ENCODE peak calls at places on chromosomes 1 and 21, in six cellular contexts. G is A549, E is activated B cell treated with CpG ODN at 0.5 μM for 24 hours, R is astrocyte, F is right lobe of liver, T is HFF-Myc. P is an unnamed sample.

GRCh38 chr1:92990828-92991227 is 29.6 kb upstream of the DIPK1A start:
- DNase-seq in G (no peak), E (no peak), R (no peak), F (no peak), T (no peak), P (no peak)

GRCh38 chr1:187477103-187477502 is 648.4 kb downstream of the PLA2G4A start:
- DNase-seq in G (peak; percentile 7), E (no peak), R (peak; percentile 41), F (no peak), T (no peak), P (no peak)

GRCh38 chr1:241482761-241483250 is 36.7 kb downstream of the FH start:
- DNase-seq in G (peak; percentile 25), E (no peak), R (peak; percentile 62), F (no peak), T (no peak), P (peak; percentile 15)

GRCh38 chr21:30072496-30072895 is 94.1 kb downstream of the CLDN17 start:
- DNase-seq in G (peak; percentile 21), E (no peak), R (no peak), F (no peak), T (peak; percentile 0), P (no peak)

GRCh38 chr1:9714257-9714718 is 62.8 kb downstream of the PIK3CD start:
- DNase-seq in G (no peak), E (no peak), R (no peak), F (no peak), T (no peak), P (no peak)

GRCh38 chr1:161013591-161014513 is 7.1 kb downstream of the F11R start:
- DNase-seq in G (peak; percentile 91), E (peak; percentile 55), R (peak; percentile 46), F (peak; percentile 97), T (no peak), P (no peak)

GRCh38 chr1:58815680-58816071 is 31.8 kb upstream of the JUN start:
- DNase-seq in G (peak; percentile 66), E (no peak), R (no peak), F (peak; percentile 57), T (no peak), P (no peak)

GRCh38 chr1:206734499-206735142 is 36.0 kb upstream of the IL19 start:
- DNase-seq in G (peak; percentile 43), E (peak; percentile 74), R (no peak), F (no peak), T (no peak), P (no peak)

GRCh38 chr1:21320410-21321107 is 30.3 kb upstream of the ECE1 start:
- DNase-seq in G (no peak), E (no peak), R (peak; percentile 25), F (no peak), T (no peak), P (no peak)

GRCh38 chr1:21323091-21323490 is 32.8 kb upstream of the ECE1 start:
- DNase-seq in G (no peak), E (no peak), R (peak; percentile 38), F (no peak), T (no peak), P (no peak)

GRCh38 chr1:21321963-21322680 is 31.9 kb upstream of the ECE1 start:
- DNase-seq in G (no peak), E (no peak), R (no peak), F (no peak), T (no peak), P (no peak)

GRCh38 chr1:21324368-21325137 is 34.3 kb upstream of the ECE1 start:
- DNase-seq in G (peak; percentile 75), E (peak; percentile 51), R (peak; percentile 89), F (peak; percentile 62), T (peak; percentile 80), P (peak; percentile 77)

GRCh38 chr1:21322681-21323016 is 32.4 kb upstream of the ECE1 start:
- DNase-seq in G (no peak), E (no peak), R (no peak), F (no peak), T (no peak), P (no peak)
- TF ChIP-seq CTCF in G (no peak), E (no peak), R (no peak), F (no peak), T (no peak), P (no peak)

GRCh38 chr1:211715976-211716375 is 40.6 kb upstream of the NEK2 start:
- DNase-seq in G (no peak), E (no peak), R (no peak), F (no peak), T (no peak), P (no peak)
- TF ChIP-seq CTCF in G (no peak), E (no peak), R (no peak), F (no peak), T (no peak), P (no peak)

GRCh38 chr21:46325073-46325912 is 1.3 kb downstream of the PCNT start:
- DNase-seq in G (peak; percentile 69), E (no peak), R (peak; percentile 28), F (peak; percentile 57), T (no peak), P (no peak)
- TF ChIP-seq CTCF in G (peak; percentile 8), E (no peak), R (no peak), F (peak; percentile 10), T (peak; percentile 21), P (peak; percentile 50)

GRCh38 chr1:11570821-11571220 is 83.4 kb downstream of the FBXO2 start:
- DNase-seq in G (no peak), E (no peak), R (no peak), F (no peak), T (no peak), P (no peak)

GRCh38 chr1:11569551-11569950 is 84.7 kb downstream of the FBXO2 start:
- DNase-seq in G (no peak), E (no peak), R (no peak), F (no peak), T (no peak), P (no peak)

GRCh38 chr1:11569954-11570353 is 84.3 kb downstream of the FBXO2 start:
- DNase-seq in G (no peak), E (no peak), R (no peak), F (no peak), T (no peak), P (no peak)

GRCh38 chr1:11573293-11573692 is 80.9 kb downstream of the FBXO2 start:
- DNase-seq in G (no peak), E (no peak), R (no peak), F (no peak), T (no peak), P (no peak)

DNA sequence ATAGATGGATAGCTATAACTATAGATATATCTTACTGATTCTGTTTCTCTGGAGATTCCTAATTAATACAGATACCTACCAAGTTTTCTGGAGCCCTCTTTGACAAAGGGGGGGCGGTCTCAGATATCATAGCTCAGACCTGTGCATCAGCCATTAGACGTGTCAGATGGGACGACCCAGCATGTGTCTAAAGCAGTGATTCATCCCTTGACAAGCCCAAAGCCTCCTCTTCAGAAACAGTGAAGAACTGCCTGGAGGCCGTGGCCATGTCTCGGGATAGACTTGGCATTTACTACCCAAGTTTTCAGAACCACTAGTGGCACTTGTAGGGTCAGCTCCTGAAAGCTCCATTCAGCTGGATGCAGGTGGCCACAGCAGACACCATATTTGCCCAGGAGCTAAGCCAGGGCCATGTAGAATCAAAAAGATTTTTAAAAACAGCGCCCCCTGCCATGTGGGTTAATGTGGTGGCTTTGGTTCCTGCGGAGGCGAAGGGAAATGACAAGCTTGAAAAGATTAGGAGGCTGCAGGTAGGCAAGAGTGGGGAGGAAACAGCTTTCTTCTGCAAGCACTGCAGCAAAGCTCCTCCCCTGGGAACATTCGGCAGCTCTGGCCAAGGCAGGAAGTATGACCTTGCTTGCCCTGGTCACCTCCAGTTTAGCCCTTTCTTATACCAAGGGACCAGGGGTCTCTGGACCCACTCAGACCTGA is 82.2 kb downstream of the FBXO2 start:
- DNase-seq in G (no peak), E (no peak), R (no peak), F (no peak), T (no peak), P (no peak)
- TF ChIP-seq CTCF in G (no peak), E (no peak), R (no peak), F (no peak), T (peak; percentile 33), P (peak; percentile 29)

GRCh38 chr1:195376190-195376589 is 1232.0 kb downstream of the KCNT2 start:
- DNase-seq in G (peak; percentile 13), E (no peak), R (peak; percentile 0), F (no peak), T (no peak), P (no peak)
- TF ChIP-seq CTCF in G (peak; percentile 14), E (no peak), R (peak; percentile 13), F (no peak), T (peak; percentile 3), P (peak; percentile 18)

GRCh38 chr1:245888809-245889208 is 618.3 kb downstream of the SMYD3 start:
- DNase-seq in G (peak; percentile 36), E (no peak), R (peak; percentile 12), F (no peak), T (no peak), P (no peak)
- TF ChIP-seq CTCF in G (peak; percentile 12), E (no peak), R (peak; percentile 41), F (peak; percentile 45), T (peak; percentile 46), P (peak; percentile 57)

GRCh38 chr1:33320619-33321165 is at the start of gene A3GALT2:
- DNase-seq in G (no peak), E (no peak), R (no peak), F (no peak), T (no peak), P (no peak)

GRCh38 chr1:33321178-33321577 is 280 bp upstream of the A3GALT2 start:
- DNase-seq in G (no peak), E (no peak), R (no peak), F (no peak), T (no peak), P (no peak)

GRCh38 chr1:33319949-33320618 is 814 bp downstream of the A3GALT2 start:
- DNase-seq in G (no peak), E (no peak), R (no peak), F (no peak), T (no peak), P (no peak)

GRCh38 chr1:33317946-33318345 is 3.0 kb downstream of the A3GALT2 start:
- DNase-seq in G (no peak), E (no peak), R (no peak), F (no peak), T (no peak), P (no peak)

DNA sequence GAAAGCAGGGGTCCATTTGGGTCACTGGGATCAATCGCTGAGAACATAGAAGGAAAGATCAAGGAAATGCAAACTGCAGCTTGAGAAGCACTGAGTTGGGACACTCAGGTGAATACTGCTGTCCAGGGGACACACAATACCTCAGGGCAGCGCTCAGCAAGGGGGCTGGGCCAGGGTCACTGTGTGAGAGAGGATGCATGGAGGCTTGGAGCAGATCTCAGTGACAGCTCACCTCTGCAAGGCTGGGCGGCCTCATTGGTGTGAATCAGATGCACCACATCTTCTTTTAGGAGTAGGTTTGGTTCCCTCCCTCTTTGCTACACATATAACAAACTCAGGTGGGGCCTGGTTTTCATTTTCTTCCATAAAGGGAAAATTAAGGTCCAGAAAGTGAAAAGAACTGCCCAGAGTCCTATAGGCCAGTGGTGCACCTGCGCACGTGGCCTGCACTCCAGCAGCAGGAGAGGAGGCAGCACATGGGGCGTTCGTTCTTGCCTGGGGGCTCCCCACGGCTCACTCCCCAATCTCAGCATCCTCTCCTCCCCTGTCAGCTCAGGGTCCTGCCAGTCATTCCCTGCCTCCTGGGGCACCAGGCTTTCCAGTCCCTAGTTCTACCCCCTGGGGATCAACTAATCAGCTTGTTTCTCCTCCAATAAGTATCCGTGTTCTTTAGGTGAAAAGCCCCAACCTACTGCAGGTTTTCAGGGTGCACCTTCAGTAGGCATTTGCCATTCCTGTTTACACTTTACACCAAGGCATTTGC is 1.5 kb downstream of the A3GALT2 start:
- DNase-seq in G (no peak), E (no peak), R (no peak), F (no peak), T (no peak), P (no peak)
- TF ChIP-seq CTCF in G (no peak), E (no peak), R (no peak), F (no peak), T (no peak), P (no peak)

P was measured in retinal pigment epithelial cell.